ENCODE peak calls at places on chromosome 20, in five cellular contexts. One of them, this sample, is unnamed.
A peak's percentile ranks its signal among the peaks of the same experiment; 100 is the strongest.

GRCh38 chr20:5822569-5822968 is 72.4 kb downstream of the SHLD1 start:
- DNase-seq in spleen: no peak
- DNase-seq in A549: no peak
- DNase-seq in breast epithelium: no peak
- DNase-seq in HepG2: no peak
- DNase-seq in this sample: no peak

GRCh38 chr20:33024263-33024601 is 7.2 kb upstream of the BPIFB6 start:
- DNase-seq in A549: no peak
- DNase-seq in breast epithelium: no peak
- DNase-seq in spleen: no peak
- DNase-seq in HepG2: no peak
- DNase-seq in this sample: no peak

GRCh38 chr20:57711311-57711712 is 1.5 kb upstream of the PMEPA1 start:
- DNase-seq in spleen: no peak
- DNase-seq in breast epithelium: no peak
- DNase-seq in HepG2: no peak
- DNase-seq in A549: no peak
- DNase-seq in this sample: no peak

GRCh38 chr20:20366551-20366895 is 1.4 kb upstream of the INSM1 start:
- DNase-seq in breast epithelium: no peak
- DNase-seq in spleen: no peak
- DNase-seq in HepG2: no peak
- DNase-seq in A549: no peak
- DNase-seq in this sample: no peak

GRCh38 chr20:4326194-4327065 is 311.1 kb upstream of the RNF24 start:
- DNase-seq in breast epithelium: no peak
- DNase-seq in spleen: no peak
- DNase-seq in HepG2: no peak
- DNase-seq in A549: no peak
- DNase-seq in this sample: peak; percentile 12

GRCh38 chr20:16462711-16463110 is 110.5 kb downstream of the KIF16B start:
- DNase-seq in spleen: no peak
- DNase-seq in A549: no peak
- DNase-seq in HepG2: no peak
- DNase-seq in breast epithelium: no peak
- DNase-seq in this sample: no peak

GRCh38 chr20:33668087-33668790 is 1.5 kb downstream of the ACTL10 start:
- DNase-seq in spleen: peak; percentile 98
- DNase-seq in A549: peak; percentile 60
- DNase-seq in breast epithelium: peak; percentile 81
- DNase-seq in HepG2: no peak
- DNase-seq in this sample: no peak

GRCh38 chr20:10511507-10512231 is 76.6 kb downstream of the SLX4IP start:
- DNase-seq in HepG2: peak; percentile 87
- DNase-seq in A549: peak; percentile 94
- DNase-seq in breast epithelium: peak; percentile 64
- DNase-seq in spleen: peak; percentile 92
- DNase-seq in this sample: peak; percentile 99

GRCh38 chr20:38870733-38871559 is 55.3 kb upstream of the FAM83D start:
- DNase-seq in breast epithelium: no peak
- DNase-seq in A549: peak; percentile 49
- DNase-seq in HepG2: no peak
- DNase-seq in spleen: peak; percentile 72
- DNase-seq in this sample: no peak

GRCh38 chr20:2757001-2757400 is 43.4 kb downstream of the CPXM1 start:
- DNase-seq in spleen: peak; percentile 33
- DNase-seq in HepG2: no peak
- DNase-seq in A549: no peak
- DNase-seq in breast epithelium: no peak
- DNase-seq in this sample: no peak

GRCh38 chr20:53723045-53723444 is 129.4 kb upstream of the ZNF217 start:
- DNase-seq in breast epithelium: no peak
- DNase-seq in A549: no peak
- DNase-seq in spleen: no peak
- DNase-seq in HepG2: no peak
- DNase-seq in this sample: no peak

GRCh38 chr20:47785321-47785899 is at the start of gene SULF2:
- DNase-seq in breast epithelium: no peak
- DNase-seq in HepG2: no peak
- DNase-seq in spleen: no peak
- DNase-seq in A549: no peak
- DNase-seq in this sample: no peak

GRCh38 chr20:61371501-61372150 is 119.6 kb downstream of the CDH4 start:
- DNase-seq in spleen: peak; percentile 66
- DNase-seq in A549: no peak
- DNase-seq in HepG2: no peak
- DNase-seq in breast epithelium: no peak
- DNase-seq in this sample: no peak

GRCh38 chr20:63978319-63979220 is 872 bp downstream of the SAMD10 start:
- DNase-seq in breast epithelium: peak; percentile 81
- DNase-seq in A549: no peak
- DNase-seq in HepG2: peak; percentile 79
- DNase-seq in spleen: peak; percentile 92
- DNase-seq in this sample: no peak

GRCh38 chr20:16257813-16258430 is 315.3 kb downstream of the KIF16B start:
- DNase-seq in spleen: no peak
- DNase-seq in A549: no peak
- DNase-seq in breast epithelium: no peak
- DNase-seq in HepG2: no peak
- DNase-seq in this sample: no peak

GRCh38 chr20:11411765-11412164 is 505.9 kb upstream of the BTBD3 start:
- DNase-seq in breast epithelium: no peak
- DNase-seq in HepG2: no peak
- DNase-seq in spleen: no peak
- DNase-seq in A549: no peak
- DNase-seq in this sample: no peak

GRCh38 chr20:3350412-3350811 is 57.1 kb downstream of the DNAAF9 start:
- DNase-seq in spleen: no peak
- DNase-seq in A549: no peak
- DNase-seq in breast epithelium: no peak
- DNase-seq in HepG2: no peak
- DNase-seq in this sample: no peak

GRCh38 chr20:42024653-42025052 is 406.5 kb upstream of the CHD6 start:
- DNase-seq in HepG2: no peak
- DNase-seq in spleen: no peak
- DNase-seq in A549: no peak
- DNase-seq in breast epithelium: no peak
- DNase-seq in this sample: no peak

GRCh38 chr20:51134405-51134804 is 111.5 kb upstream of the KCNG1 start:
- DNase-seq in A549: no peak
- DNase-seq in HepG2: no peak
- DNase-seq in breast epithelium: no peak
- DNase-seq in spleen: no peak
- DNase-seq in this sample: no peak

GRCh38 chr20:20003088-20003954 is 13.8 kb upstream of the NAA20 start:
- DNase-seq in breast epithelium: no peak
- DNase-seq in HepG2: no peak
- DNase-seq in A549: no peak
- DNase-seq in spleen: no peak
- DNase-seq in this sample: peak; percentile 48

GRCh38 chr20:23684261-23684660 is 4.6 kb downstream of the CST4 start:
- DNase-seq in A549: no peak
- DNase-seq in spleen: no peak
- DNase-seq in HepG2: no peak
- DNase-seq in breast epithelium: no peak
- DNase-seq in this sample: no peak

GRCh38 chr20:15902493-15902892 is 670.8 kb downstream of the KIF16B start:
- DNase-seq in HepG2: no peak
- DNase-seq in breast epithelium: no peak
- DNase-seq in spleen: no peak
- DNase-seq in A549: no peak
- DNase-seq in this sample: no peak

GRCh38 chr20:49846206-49846807 is 33.7 kb downstream of the SLC9A8 start:
- DNase-seq in A549: peak; percentile 47
- DNase-seq in breast epithelium: no peak
- DNase-seq in spleen: no peak
- DNase-seq in HepG2: peak; percentile 73
- DNase-seq in this sample: peak; percentile 2

GRCh38 chr20:23061713-23062561 is 12.5 kb upstream of the THBD start:
- DNase-seq in spleen: no peak
- DNase-seq in breast epithelium: no peak
- DNase-seq in A549: peak; percentile 67
- DNase-seq in HepG2: peak; percentile 29
- DNase-seq in this sample: no peak

GRCh38 chr20:8454137-8454712 is 322.2 kb downstream of the PLCB1 start:
- DNase-seq in HepG2: peak; percentile 65
- DNase-seq in breast epithelium: no peak
- DNase-seq in spleen: no peak
- DNase-seq in A549: peak; percentile 10
- DNase-seq in this sample: peak; percentile 85

GRCh38 chr20:5113615-5113986 is 6.2 kb downstream of the PCNA start:
- DNase-seq in breast epithelium: no peak
- DNase-seq in spleen: no peak
- DNase-seq in A549: no peak
- DNase-seq in HepG2: no peak
- DNase-seq in this sample: no peak

GRCh38 chr20:47701612-47702011 is 83.7 kb downstream of the SULF2 start:
- DNase-seq in A549: no peak
- DNase-seq in HepG2: no peak
- DNase-seq in breast epithelium: no peak
- DNase-seq in spleen: no peak
- DNase-seq in this sample: no peak

GRCh38 chr20:62775206-62775605 is 21.1 kb upstream of the MRGBP start:
- DNase-seq in A549: no peak
- DNase-seq in spleen: no peak
- DNase-seq in HepG2: no peak
- DNase-seq in breast epithelium: no peak
- DNase-seq in this sample: no peak

GRCh38 chr20:40686893-40687292 is 2.1 kb downstream of the MAFB start:
- DNase-seq in HepG2: no peak
- DNase-seq in spleen: no peak
- DNase-seq in breast epithelium: no peak
- DNase-seq in A549: no peak
- DNase-seq in this sample: no peak
- H3K4me3 ChIP-seq in HepG2: no peak overlapping the region
- H3K4me3 ChIP-seq in spleen: peak overlapping the region; percentile 80
- H3K4me3 ChIP-seq in breast epithelium: peak overlapping the region; percentile 78
- H3K4me3 ChIP-seq in A549: no peak overlapping the region
- H3K4me3 ChIP-seq in this sample: peak overlapping the region; percentile 32

GRCh38 chr20:56418385-56418861 is 6.4 kb downstream of the CASS4 start:
- DNase-seq in HepG2: no peak
- DNase-seq in breast epithelium: no peak
- DNase-seq in A549: no peak
- DNase-seq in spleen: no peak
- DNase-seq in this sample: no peak
- H3K4me3 ChIP-seq in HepG2: no peak overlapping the region
- H3K4me3 ChIP-seq in breast epithelium: no peak overlapping the region
- H3K4me3 ChIP-seq in A549: no peak overlapping the region
- H3K4me3 ChIP-seq in spleen: no peak overlapping the region
- H3K4me3 ChIP-seq in this sample: no peak overlapping the region

GRCh38 chr20:25252226-25252625 is 4.3 kb downstream of the PYGB start:
- DNase-seq in HepG2: no peak
- DNase-seq in spleen: no peak
- DNase-seq in breast epithelium: no peak
- DNase-seq in A549: no peak
- DNase-seq in this sample: no peak

GRCh38 chr20:25249198-25249931 is 1.5 kb downstream of the PYGB start:
- DNase-seq in A549: no peak
- DNase-seq in breast epithelium: no peak
- DNase-seq in spleen: no peak
- DNase-seq in HepG2: no peak
- DNase-seq in this sample: no peak

GRCh38 chr20:25251558-25251957 is 3.7 kb downstream of the PYGB start:
- DNase-seq in HepG2: no peak
- DNase-seq in breast epithelium: no peak
- DNase-seq in spleen: no peak
- DNase-seq in A549: no peak
- DNase-seq in this sample: no peak

GRCh38 chr20:25250508-25250907 is 2.6 kb downstream of the PYGB start:
- DNase-seq in HepG2: no peak
- DNase-seq in A549: no peak
- DNase-seq in spleen: no peak
- DNase-seq in breast epithelium: no peak
- DNase-seq in this sample: no peak

DNA sequence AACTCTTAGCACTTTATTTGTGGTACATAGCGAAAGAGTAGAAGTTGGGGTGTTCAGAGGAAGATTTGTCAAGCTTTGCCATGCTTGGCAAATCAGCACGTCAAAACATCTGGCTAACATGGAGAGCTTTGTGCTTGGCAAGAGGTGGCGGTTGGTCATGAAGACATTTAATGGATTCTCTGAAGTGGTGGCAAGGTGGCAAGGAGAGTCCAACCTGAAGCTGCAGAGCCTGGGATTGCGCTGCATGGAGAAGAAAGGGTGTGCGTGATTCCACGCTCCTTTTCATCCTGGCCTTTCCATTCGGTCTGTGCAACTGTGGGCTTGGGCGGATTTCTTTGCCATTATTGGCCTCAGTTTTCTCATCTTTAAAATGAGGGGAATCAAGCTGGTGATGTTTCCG is 3.1 kb downstream of the PYGB start:
- DNase-seq in spleen: no peak
- DNase-seq in A549: no peak
- DNase-seq in HepG2: no peak
- DNase-seq in breast epithelium: no peak
- DNase-seq in this sample: no peak
- H3K4me3 ChIP-seq in spleen: no peak overlapping the region
- H3K4me3 ChIP-seq in A549: peak overlapping the region; percentile 82
- H3K4me3 ChIP-seq in HepG2: no peak overlapping the region
- H3K4me3 ChIP-seq in breast epithelium: peak overlapping the region; percentile 2
- H3K4me3 ChIP-seq in this sample: peak overlapping the region; percentile 75

GRCh38 chr20:6866741-6867140 is 99.3 kb downstream of the BMP2 start:
- DNase-seq in breast epithelium: no peak
- DNase-seq in HepG2: no peak
- DNase-seq in spleen: no peak
- DNase-seq in A549: no peak
- DNase-seq in this sample: no peak
- H3K4me3 ChIP-seq in breast epithelium: no peak overlapping the region
- H3K4me3 ChIP-seq in HepG2: no peak overlapping the region
- H3K4me3 ChIP-seq in spleen: no peak overlapping the region
- H3K4me3 ChIP-seq in A549: no peak overlapping the region
- H3K4me3 ChIP-seq in this sample: no peak overlapping the region

GRCh38 chr20:35489717-35490116 is 34.3 kb downstream of the CEP250 start:
- DNase-seq in A549: no peak
- DNase-seq in breast epithelium: no peak
- DNase-seq in HepG2: no peak
- DNase-seq in spleen: no peak
- DNase-seq in this sample: no peak
- H3K4me3 ChIP-seq in A549: no peak overlapping the region
- H3K4me3 ChIP-seq in breast epithelium: no peak overlapping the region
- H3K4me3 ChIP-seq in HepG2: no peak overlapping the region
- H3K4me3 ChIP-seq in spleen: peak overlapping the region; percentile 60
- H3K4me3 ChIP-seq in this sample: no peak overlapping the region

DNA sequence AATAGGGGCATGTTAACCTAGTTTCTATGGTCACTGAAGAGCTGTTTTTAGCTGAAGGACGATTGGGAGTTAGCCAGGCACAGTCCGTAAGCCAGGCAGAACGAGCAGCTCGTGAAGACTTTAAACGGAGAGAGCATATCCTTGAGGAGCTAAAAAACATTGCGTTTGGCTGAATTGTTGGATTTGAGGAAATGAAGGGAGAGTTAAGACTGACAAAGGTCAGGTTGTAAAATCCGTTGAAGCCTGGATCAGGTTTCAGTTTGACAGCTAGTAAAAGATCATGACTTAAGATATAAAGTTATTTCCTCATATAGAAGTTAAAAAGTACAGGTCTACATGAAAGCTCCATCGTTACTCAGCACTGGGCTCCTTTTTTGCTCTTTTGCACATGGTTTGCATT is 2.8 kb downstream of the DBNDD2 start:
- DNase-seq in breast epithelium: no peak
- DNase-seq in spleen: no peak
- DNase-seq in A549: no peak
- DNase-seq in HepG2: no peak
- DNase-seq in this sample: no peak
- H3K4me3 ChIP-seq in breast epithelium: no peak overlapping the region
- H3K4me3 ChIP-seq in spleen: no peak overlapping the region
- H3K4me3 ChIP-seq in A549: no peak overlapping the region
- H3K4me3 ChIP-seq in HepG2: no peak overlapping the region
- H3K4me3 ChIP-seq in this sample: no peak overlapping the region